ENCODE peak calls at places on chromosomes 3 and 15, in four cellular contexts. Y, X, W and N are unnamed samples. For H3K4me1, the result is how much of the 10 kb centered on the place peaks cover.

GRCh38 chr3:30600572-30600971 is 5.8 kb upstream of the TGFBR2 start:
- DNase-seq in X (no peak), W (no peak), Y (no peak), N (no peak)

GRCh38 chr3:197350446-197350845 is 52.0 kb upstream of the DLG1 start:
- DNase-seq in W (no peak), X (no peak), Y (no peak), N (no peak)

GRCh38 chr15:44722011-44722410 is 10.7 kb downstream of the B2M start:
- DNase-seq in Y (no peak), W (no peak), X (no peak), N (no peak)

GRCh38 chr3:151035072-151035471 is 50.4 kb upstream of the MED12L start:
- DNase-seq in W (no peak), X (no peak), Y (no peak), N (no peak)

GRCh38 chr3:138448631-138449030 is 14.2 kb downstream of the ESYT3 start:
- DNase-seq in W (no peak), X (no peak), Y (no peak), N (no peak)

GRCh38 chr3:9397911-9398714 is 698 bp downstream of the SETD5 start:
- DNase-seq in Y (peak), W (peak), X (peak), N (no peak)

GRCh38 chr15:27764339-27764738 is 334.8 kb downstream of the OCA2 start:
- DNase-seq in X (no peak), Y (no peak), W (no peak), N (no peak)

GRCh38 chr15:67845974-67846373 is 6.1 kb upstream of the RNU6-1 start:
- DNase-seq in Y (no peak), X (no peak), W (no peak), N (no peak)

GRCh38 chr15:97096303-97096835 is 765.9 kb downstream of the NR2F2 start:
- DNase-seq in W (no peak), X (no peak), Y (no peak), N (no peak)

GRCh38 chr15:63089260-63090043 is 32.2 kb upstream of the LACTB start:
- DNase-seq in Y (peak), X (peak), W (peak), N (no peak)

GRCh38 chr3:148881286-148881685 is 16.2 kb downstream of the CPA3 start:
- DNase-seq in X (peak), W (no peak), Y (no peak), N (no peak)

GRCh38 chr3:148883163-148883562 is 18.1 kb downstream of the CPA3 start:
- DNase-seq in X (no peak), W (no peak), Y (no peak), N (no peak)

GRCh38 chr3:148882288-148882687 is 17.2 kb downstream of the CPA3 start:
- DNase-seq in Y (no peak), X (peak), W (no peak), N (no peak)

GRCh38 chr3:148879256-148879655 is 14.2 kb downstream of the CPA3 start:
- DNase-seq in X (no peak), W (no peak), Y (no peak), N (no peak)

GRCh38 chr3:148880681-148881080 is 15.6 kb downstream of the CPA3 start:
- DNase-seq in W (peak), X (no peak), Y (no peak), N (no peak)
- TF ChIP-seq CTCF in W (no peak), X (no peak), Y (no peak), N (peak)

GRCh38 chr3:58522759-58523425 is 14.1 kb downstream of the ACOX2 start:
- DNase-seq in Y (no peak), X (no peak), W (no peak), N (no peak)

GRCh38 chr3:58521002-58521670 is 15.9 kb downstream of the ACOX2 start:
- DNase-seq in X (no peak), W (no peak), Y (no peak), N (no peak)

GRCh38 chr3:58519668-58520402 is 17.2 kb downstream of the ACOX2 start:
- DNase-seq in W (peak), X (no peak), Y (no peak), N (no peak)

GRCh38 chr3:58520403-58520784 is 16.6 kb downstream of the ACOX2 start:
- DNase-seq in Y (no peak), W (no peak), X (no peak), N (no peak)

DNA sequence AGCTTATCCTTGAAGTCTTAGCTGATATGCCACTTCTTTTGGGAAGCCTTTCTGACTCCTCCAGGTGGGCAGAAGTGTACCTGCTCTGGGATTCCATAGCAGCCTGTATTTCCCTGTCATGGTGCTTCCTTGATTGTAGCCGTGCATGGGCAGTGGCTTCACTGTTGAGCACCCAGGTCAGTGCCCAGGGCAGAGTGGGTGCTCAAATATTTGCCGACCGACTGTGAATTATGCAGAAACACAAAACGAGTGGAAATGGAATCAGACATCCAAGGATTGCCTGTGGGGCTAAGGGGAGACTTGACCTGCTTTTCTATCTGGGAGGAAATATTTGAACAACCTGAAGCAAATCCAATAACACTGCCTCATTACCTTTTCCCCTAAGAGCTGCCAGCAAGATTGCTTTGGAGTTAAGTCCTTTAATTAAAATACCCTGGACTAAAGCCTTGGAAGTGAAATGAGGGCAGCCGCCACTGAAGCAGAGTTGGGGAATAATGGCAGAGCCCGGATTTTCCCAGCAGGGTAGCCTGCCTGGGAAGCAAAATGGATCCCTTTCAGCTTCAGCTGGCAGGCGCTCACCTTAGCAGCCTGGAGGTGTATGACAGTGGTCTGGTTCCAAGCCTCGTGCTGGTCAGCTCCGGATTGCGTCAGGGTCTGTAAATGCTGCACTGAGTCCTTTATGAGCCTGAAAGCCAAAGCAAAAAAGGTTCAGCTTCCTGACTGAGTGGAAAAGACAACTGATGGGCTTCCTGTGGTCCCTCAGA is 14.9 kb downstream of the ACOX2 start:
- DNase-seq in W (peak), X (no peak), Y (no peak), N (no peak)
- H3K4me1 ChIP-seq in W (under half), X (under half), Y (under half), N (under half)

GRCh38 chr15:43215961-43216360 is 4.9 kb downstream of the EPB42 start:
- DNase-seq in W (no peak), Y (no peak), X (peak), N (peak)

GRCh38 chr15:43220991-43221403 is at the start of gene EPB42:
- DNase-seq in X (no peak), Y (no peak), W (no peak), N (no peak)

GRCh38 chr15:43218908-43219706 is 1.7 kb downstream of the EPB42 start:
- DNase-seq in X (peak), W (peak), Y (no peak), N (peak)

GRCh38 chr15:43225201-43225949 is 4.6 kb upstream of the EPB42 start:
- DNase-seq in X (peak), Y (peak), W (peak), N (peak)

DNA sequence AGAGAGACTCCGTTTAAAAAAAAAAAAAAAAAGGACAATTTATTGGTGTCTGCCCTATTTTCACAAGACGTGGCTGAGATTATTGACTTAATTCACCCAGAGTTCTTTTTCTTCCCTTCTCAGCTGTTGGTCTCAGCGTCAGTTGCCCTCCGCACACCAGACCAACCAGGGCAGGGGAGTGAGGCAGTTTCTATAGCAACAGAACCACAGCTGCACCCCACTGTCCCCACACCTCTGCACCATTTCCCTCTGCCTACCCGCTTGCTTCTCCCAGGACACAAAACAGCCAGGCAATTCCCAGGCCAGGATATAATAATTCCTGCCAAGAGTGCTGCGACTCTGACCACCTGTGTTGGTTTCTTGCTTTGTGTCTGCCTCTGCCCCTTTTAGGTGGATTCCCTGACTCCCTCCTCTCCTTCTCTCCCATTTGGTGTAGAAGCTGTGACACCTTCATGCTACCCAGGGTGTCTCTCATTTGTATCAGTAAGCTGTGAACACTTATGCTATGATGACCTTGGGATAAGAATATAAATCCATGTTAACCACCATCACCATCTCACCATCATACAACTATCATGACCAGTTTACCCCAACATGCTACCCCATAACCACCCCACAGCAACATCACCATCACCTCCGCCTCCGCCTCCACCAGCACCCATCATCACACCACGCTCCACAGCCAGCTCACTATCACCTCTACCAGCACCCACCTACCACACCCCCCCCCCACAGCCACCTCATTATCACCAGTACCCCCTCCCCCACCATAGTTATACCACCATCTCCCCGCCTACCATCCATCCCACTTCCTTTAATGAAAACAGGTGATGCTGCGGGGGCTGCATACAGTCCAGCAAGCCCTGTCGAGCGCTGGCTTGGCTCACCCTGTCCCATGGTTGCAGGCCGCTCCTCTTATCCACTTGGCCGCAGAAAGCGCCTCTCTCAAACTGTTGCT is 610 bp downstream of the EPB42 start:
- DNase-seq in W (no peak), Y (no peak), X (no peak), N (no peak)
- H3K27ac ChIP-seq in W (no peak), Y (no peak), X (no peak), N (no peak)

GRCh38 chr3:76436895-76437294 is 603.0 kb upstream of the ROBO2 start:
- DNase-seq in X (peak), W (no peak), Y (no peak), N (no peak)

GRCh38 chr3:76429536-76430177 is 610.2 kb upstream of the ROBO2 start:
- DNase-seq in W (no peak), Y (no peak), X (no peak), N (no peak)

GRCh38 chr3:76432396-76432795 is 607.5 kb upstream of the ROBO2 start:
- DNase-seq in X (peak), W (no peak), Y (no peak), N (no peak)
- TF ChIP-seq CTCF in X (no peak), W (no peak), Y (no peak), N (no peak)

GRCh38 chr15:64624242-64624641 is 151.1 kb downstream of the RBPMS2 start:
- DNase-seq in W (no peak), X (no peak), Y (no peak), N (no peak)
- H3K4me1 ChIP-seq in W (under half), X (under half), Y (under half), N (under half)

DNA sequence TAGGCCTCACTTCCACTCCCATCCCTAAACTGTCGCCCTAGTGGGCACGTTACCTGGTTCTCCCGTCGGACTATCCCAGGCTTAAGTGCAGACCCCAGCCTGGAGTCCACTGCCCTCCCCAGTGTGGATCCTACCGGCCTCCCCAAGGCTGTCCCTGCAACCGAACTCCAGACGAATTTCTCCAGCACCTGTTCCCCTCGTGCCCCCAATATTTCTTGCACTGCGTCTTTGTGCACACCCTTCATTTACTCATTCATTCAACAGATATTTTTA is 26.4 kb downstream of the SLC41A3 start:
- DNase-seq in X (no peak), W (no peak), Y (no peak), N (no peak)
- H3K27ac ChIP-seq in X (no peak), W (no peak), Y (no peak), N (no peak)

DNA sequence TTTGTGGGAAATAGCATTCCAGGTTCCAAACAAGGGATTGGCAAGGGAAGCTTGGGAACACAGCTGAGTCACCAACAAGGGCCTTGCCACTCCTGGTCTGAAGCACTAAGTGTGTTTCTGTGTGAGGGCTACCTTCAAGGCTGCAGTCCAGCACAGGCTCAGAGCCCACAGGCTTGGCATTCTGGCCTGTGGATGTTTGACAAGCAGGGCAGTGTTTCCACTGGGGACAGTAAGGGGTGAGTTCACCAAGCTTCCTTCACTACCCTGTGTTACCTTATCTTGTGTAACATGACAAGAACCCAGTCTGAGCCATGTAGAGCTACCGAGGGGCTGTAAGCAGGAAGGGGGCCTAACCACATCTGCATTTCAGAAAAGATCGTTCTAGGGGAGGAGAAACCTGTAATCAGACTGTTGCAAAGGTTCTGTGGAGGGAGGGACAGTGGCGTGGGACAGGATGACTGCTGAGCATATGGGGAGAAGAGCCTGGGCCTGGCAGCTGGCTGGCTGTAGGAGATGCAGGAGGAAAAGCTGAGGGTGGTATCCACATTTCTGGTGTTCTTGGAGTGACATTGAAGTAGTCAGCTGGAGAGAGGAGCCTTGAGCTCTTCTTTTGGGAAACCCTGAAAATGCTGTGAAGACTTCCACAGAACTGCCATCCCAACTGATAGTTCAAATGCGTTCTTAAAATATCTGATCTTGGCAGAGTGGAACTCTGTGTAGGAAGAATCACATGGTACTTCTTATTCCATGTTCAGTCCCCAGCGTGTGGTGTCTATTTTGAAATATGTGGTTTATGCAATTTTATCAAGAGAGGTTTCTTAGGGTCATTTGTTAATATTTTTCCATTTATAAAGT is 61.3 kb downstream of the CTDSPL start:
- DNase-seq in X (peak), W (no peak), Y (no peak), N (no peak)
- TF ChIP-seq CTCF in X (no peak), W (no peak), Y (no peak), N (no peak)